ENCODE peak calls at places on chromosomes 5 and 9, in five cellular contexts. One of them, this sample, is unnamed.

GRCh38 chr5:76701298-76701697 is 14.6 kb upstream of the F2R start:
- DNase-seq in stomach: no peak
- DNase-seq in CD8-positive, alpha-beta T cell: no peak
- DNase-seq in GM23248: peak; percentile 51
- DNase-seq in endodermal cell: no peak
- DNase-seq in this sample: peak; percentile 82

GRCh38 chr5:137315534-137316345 is 183.4 kb downstream of the SPOCK1 start:
- DNase-seq in stomach: no peak
- DNase-seq in CD8-positive, alpha-beta T cell: no peak
- DNase-seq in GM23248: no peak
- DNase-seq in endodermal cell: peak; percentile 25
- DNase-seq in this sample: no peak

GRCh38 chr5:176743136-176743827 is 67.1 kb upstream of the UNC5A start:
- DNase-seq in stomach: no peak
- DNase-seq in CD8-positive, alpha-beta T cell: peak; percentile 43
- DNase-seq in GM23248: peak; percentile 8
- DNase-seq in endodermal cell: peak; percentile 80
- DNase-seq in this sample: no peak

GRCh38 chr5:61162832-61163567 is 732 bp upstream of the SMIM15 start:
- DNase-seq in stomach: no peak
- DNase-seq in CD8-positive, alpha-beta T cell: no peak
- DNase-seq in GM23248: peak; percentile 53
- DNase-seq in endodermal cell: no peak
- DNase-seq in this sample: peak; percentile 37

GRCh38 chr9:101397746-101398334 is 578 bp downstream of the MRPL50 start:
- DNase-seq in stomach: no peak
- DNase-seq in CD8-positive, alpha-beta T cell: no peak
- DNase-seq in GM23248: no peak
- DNase-seq in endodermal cell: no peak
- DNase-seq in this sample: no peak

GRCh38 chr5:5025774-5026406 is 114.2 kb upstream of the ADAMTS16 start:
- DNase-seq in stomach: no peak
- DNase-seq in CD8-positive, alpha-beta T cell: no peak
- DNase-seq in GM23248: no peak
- DNase-seq in endodermal cell: no peak
- DNase-seq in this sample: no peak

GRCh38 chr9:115969096-115969495 is 184.5 kb upstream of the PAPPA start:
- DNase-seq in stomach: no peak
- DNase-seq in CD8-positive, alpha-beta T cell: no peak
- DNase-seq in GM23248: no peak
- DNase-seq in endodermal cell: no peak
- DNase-seq in this sample: no peak

GRCh38 chr5:177300236-177300880 is 3.2 kb downstream of the RAB24 start:
- DNase-seq in stomach: peak; percentile 56
- DNase-seq in CD8-positive, alpha-beta T cell: no peak
- DNase-seq in GM23248: peak; percentile 70
- DNase-seq in endodermal cell: peak; percentile 77
- DNase-seq in this sample: no peak

GRCh38 chr5:133817456-133817855 is 151.0 kb downstream of the C5orf15 start:
- DNase-seq in stomach: no peak
- DNase-seq in CD8-positive, alpha-beta T cell: no peak
- DNase-seq in GM23248: no peak
- DNase-seq in endodermal cell: no peak
- DNase-seq in this sample: no peak

GRCh38 chr5:124596595-124597388 is 149.6 kb downstream of the ZNF608 start:
- DNase-seq in stomach: no peak
- DNase-seq in CD8-positive, alpha-beta T cell: no peak
- DNase-seq in GM23248: peak; percentile 80
- DNase-seq in endodermal cell: no peak
- DNase-seq in this sample: peak; percentile 86

GRCh38 chr9:127132375-127132774 is 9.9 kb upstream of the ANGPTL2 start:
- DNase-seq in stomach: peak; percentile 11
- DNase-seq in CD8-positive, alpha-beta T cell: no peak
- DNase-seq in GM23248: no peak
- DNase-seq in endodermal cell: peak; percentile 40
- DNase-seq in this sample: no peak

GRCh38 chr5:56481147-56481997 is 248.2 kb upstream of the ANKRD55 start:
- DNase-seq in stomach: peak; percentile 46
- DNase-seq in CD8-positive, alpha-beta T cell: peak; percentile 63
- DNase-seq in GM23248: peak; percentile 64
- DNase-seq in endodermal cell: peak; percentile 78
- DNase-seq in this sample: no peak

GRCh38 chr5:169980418-169981053 is at the start of gene INSYN2B:
- DNase-seq in stomach: peak; percentile 50
- DNase-seq in CD8-positive, alpha-beta T cell: no peak
- DNase-seq in GM23248: peak; percentile 92
- DNase-seq in endodermal cell: peak; percentile 96
- DNase-seq in this sample: no peak

GRCh38 chr5:62689599-62690368 is 111.2 kb downstream of the LRRC70 start:
- DNase-seq in stomach: no peak
- DNase-seq in CD8-positive, alpha-beta T cell: no peak
- DNase-seq in GM23248: peak; percentile 27
- DNase-seq in endodermal cell: no peak
- DNase-seq in this sample: no peak

GRCh38 chr5:96714450-96714849 is 52.3 kb downstream of the CAST start:
- DNase-seq in stomach: no peak
- DNase-seq in CD8-positive, alpha-beta T cell: no peak
- DNase-seq in GM23248: no peak
- DNase-seq in endodermal cell: no peak
- DNase-seq in this sample: no peak

GRCh38 chr5:17305024-17305423 is 87.6 kb downstream of the BASP1 start:
- DNase-seq in stomach: no peak
- DNase-seq in CD8-positive, alpha-beta T cell: no peak
- DNase-seq in GM23248: no peak
- DNase-seq in endodermal cell: no peak
- DNase-seq in this sample: no peak

GRCh38 chr5:17306726-17307091 is 89.3 kb downstream of the BASP1 start:
- DNase-seq in stomach: no peak
- DNase-seq in CD8-positive, alpha-beta T cell: no peak
- DNase-seq in GM23248: no peak
- DNase-seq in endodermal cell: no peak
- DNase-seq in this sample: no peak

GRCh38 chr5:17304282-17304681 is 86.9 kb downstream of the BASP1 start:
- DNase-seq in stomach: no peak
- DNase-seq in CD8-positive, alpha-beta T cell: no peak
- DNase-seq in GM23248: peak; percentile 19
- DNase-seq in endodermal cell: no peak
- DNase-seq in this sample: no peak

GRCh38 chr5:17308326-17309065 is 91.1 kb downstream of the BASP1 start:
- DNase-seq in stomach: no peak
- DNase-seq in CD8-positive, alpha-beta T cell: no peak
- DNase-seq in GM23248: peak; percentile 13
- DNase-seq in endodermal cell: no peak
- DNase-seq in this sample: no peak

GRCh38 chr5:17305964-17306725 is 88.7 kb downstream of the BASP1 start:
- DNase-seq in stomach: peak; percentile 70
- DNase-seq in CD8-positive, alpha-beta T cell: no peak
- DNase-seq in GM23248: peak; percentile 60
- DNase-seq in endodermal cell: peak; percentile 64
- DNase-seq in this sample: peak; percentile 64
- H3K27ac ChIP-seq in stomach: peak overlapping the region; percentile 66
- H3K27ac ChIP-seq in CD8-positive, alpha-beta T cell: no peak overlapping the region
- H3K27ac ChIP-seq in GM23248: no peak overlapping the region
- H3K27ac ChIP-seq in endodermal cell: no peak overlapping the region
- H3K27ac ChIP-seq in this sample: peak overlapping the region; percentile 80

GRCh38 chr9:31519011-31519410 is 865.4 kb upstream of the ACO1 start:
- DNase-seq in stomach: no peak
- DNase-seq in CD8-positive, alpha-beta T cell: no peak
- DNase-seq in GM23248: no peak
- DNase-seq in endodermal cell: peak; percentile 66
- DNase-seq in this sample: no peak

GRCh38 chr9:31519826-31520225 is 864.6 kb upstream of the ACO1 start:
- DNase-seq in stomach: no peak
- DNase-seq in CD8-positive, alpha-beta T cell: no peak
- DNase-seq in GM23248: no peak
- DNase-seq in endodermal cell: no peak
- DNase-seq in this sample: no peak

GRCh38 chr9:31519424-31519823 is 865.0 kb upstream of the ACO1 start:
- DNase-seq in stomach: no peak
- DNase-seq in CD8-positive, alpha-beta T cell: no peak
- DNase-seq in GM23248: no peak
- DNase-seq in endodermal cell: no peak
- DNase-seq in this sample: no peak

DNA sequence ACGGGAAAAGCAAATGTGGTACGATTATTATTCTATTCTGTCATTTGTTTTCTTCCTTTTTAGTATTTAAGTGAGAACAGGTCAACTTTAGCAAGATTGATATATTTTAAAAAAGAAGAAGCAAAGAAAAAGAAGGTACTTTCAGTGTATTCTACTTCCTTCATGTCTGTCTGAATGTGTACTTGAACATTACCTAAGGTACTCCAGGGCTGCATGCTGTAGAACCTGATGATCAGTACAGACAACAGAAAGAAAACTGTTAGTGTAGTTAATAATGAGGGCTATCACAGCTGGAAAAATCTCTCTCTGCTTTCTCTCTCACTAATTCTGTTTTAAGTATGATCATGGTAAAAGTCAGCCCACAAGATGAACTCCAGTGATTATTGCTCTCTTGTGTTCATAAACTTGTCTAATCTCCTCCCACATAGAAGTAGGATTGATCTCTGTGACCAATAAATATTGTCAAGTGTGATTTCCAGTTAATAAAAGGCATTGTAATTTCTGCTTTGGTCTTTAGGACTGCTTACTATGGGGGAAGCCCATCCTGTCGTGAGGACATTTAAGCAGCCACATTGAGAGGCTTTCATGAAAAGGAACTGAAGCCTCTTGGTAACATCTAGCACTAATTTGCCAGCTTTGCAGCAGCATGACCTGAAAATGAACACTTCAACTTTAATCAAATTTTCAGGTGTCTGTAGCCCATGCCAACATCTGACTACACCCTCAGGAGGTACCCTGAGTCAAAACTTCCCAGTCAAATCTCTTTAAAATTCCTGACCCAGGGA is 864.0 kb upstream of the ACO1 start:
- DNase-seq in stomach: no peak
- DNase-seq in CD8-positive, alpha-beta T cell: no peak
- DNase-seq in GM23248: no peak
- DNase-seq in endodermal cell: no peak
- DNase-seq in this sample: no peak
- H3K27ac ChIP-seq in stomach: no peak overlapping the region
- H3K27ac ChIP-seq in CD8-positive, alpha-beta T cell: no peak overlapping the region
- H3K27ac ChIP-seq in GM23248: no peak overlapping the region
- H3K27ac ChIP-seq in endodermal cell: no peak overlapping the region
- H3K27ac ChIP-seq in this sample: no peak overlapping the region

GRCh38 chr5:113325054-113325453 is 109.7 kb downstream of the TSSK1B start:
- DNase-seq in stomach: no peak
- DNase-seq in CD8-positive, alpha-beta T cell: no peak
- DNase-seq in GM23248: no peak
- DNase-seq in endodermal cell: no peak
- DNase-seq in this sample: no peak

GRCh38 chr5:113319256-113320053 is 115.3 kb downstream of the TSSK1B start:
- DNase-seq in stomach: no peak
- DNase-seq in CD8-positive, alpha-beta T cell: no peak
- DNase-seq in GM23248: no peak
- DNase-seq in endodermal cell: no peak
- DNase-seq in this sample: no peak

GRCh38 chr5:113320160-113320816 is 114.5 kb downstream of the TSSK1B start:
- DNase-seq in stomach: no peak
- DNase-seq in CD8-positive, alpha-beta T cell: no peak
- DNase-seq in GM23248: no peak
- DNase-seq in endodermal cell: no peak
- DNase-seq in this sample: no peak

DNA sequence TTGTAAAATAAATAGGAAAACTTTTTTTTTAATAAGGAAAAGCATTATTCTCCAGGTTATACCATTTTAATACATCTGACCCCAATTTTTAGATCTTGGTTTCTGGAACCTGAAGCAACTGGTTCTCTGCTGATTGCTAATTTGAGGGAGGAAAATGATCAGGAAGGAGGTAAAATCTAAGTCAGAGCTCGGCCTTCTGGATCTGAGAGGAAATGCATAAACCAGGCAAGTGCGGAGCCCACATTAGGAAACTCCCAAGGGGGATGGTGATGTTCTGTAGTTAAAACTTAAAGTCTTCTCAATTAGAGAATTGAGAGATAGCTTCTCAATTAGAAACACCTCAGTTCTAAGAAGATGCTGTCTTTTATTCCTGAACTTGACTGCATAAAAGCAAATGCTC is 113.5 kb downstream of the TSSK1B start:
- DNase-seq in stomach: no peak
- DNase-seq in CD8-positive, alpha-beta T cell: no peak
- DNase-seq in GM23248: no peak
- DNase-seq in endodermal cell: no peak
- DNase-seq in this sample: no peak
- H3K27ac ChIP-seq in stomach: no peak overlapping the region
- H3K27ac ChIP-seq in CD8-positive, alpha-beta T cell: no peak overlapping the region
- H3K27ac ChIP-seq in GM23248: no peak overlapping the region
- H3K27ac ChIP-seq in endodermal cell: no peak overlapping the region
- H3K27ac ChIP-seq in this sample: no peak overlapping the region

DNA sequence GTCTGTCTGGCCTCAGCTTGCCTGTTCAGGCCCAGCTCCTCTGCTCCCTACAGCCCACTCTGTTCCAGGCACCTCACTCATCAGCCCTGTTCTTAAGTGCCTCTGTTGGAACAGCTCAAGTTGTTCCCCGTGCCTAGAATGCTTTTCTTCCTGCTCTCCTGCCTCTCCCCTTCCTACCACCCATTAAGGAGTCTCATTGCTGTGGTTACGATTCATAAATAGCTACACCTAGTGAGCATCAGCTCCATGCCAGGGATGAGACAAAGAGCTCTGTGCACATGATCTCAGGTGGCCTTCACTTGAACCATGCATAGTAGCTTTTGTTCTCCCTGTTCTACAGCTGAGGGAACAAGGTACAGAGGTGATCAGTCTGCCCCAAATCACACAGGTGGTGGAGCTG is 54.3 kb downstream of the PSD2 start:
- DNase-seq in stomach: no peak
- DNase-seq in CD8-positive, alpha-beta T cell: no peak
- DNase-seq in GM23248: peak; percentile 32
- DNase-seq in endodermal cell: no peak
- DNase-seq in this sample: no peak
- H3K27ac ChIP-seq in stomach: no peak overlapping the region
- H3K27ac ChIP-seq in CD8-positive, alpha-beta T cell: no peak overlapping the region
- H3K27ac ChIP-seq in GM23248: no peak overlapping the region
- H3K27ac ChIP-seq in endodermal cell: no peak overlapping the region
- H3K27ac ChIP-seq in this sample: no peak overlapping the region

GRCh38 chr9:114377046-114377445 is 10.7 kb downstream of the AKNA start:
- DNase-seq in stomach: no peak
- DNase-seq in CD8-positive, alpha-beta T cell: no peak
- DNase-seq in GM23248: no peak
- DNase-seq in endodermal cell: no peak
- DNase-seq in this sample: no peak
- H3K27ac ChIP-seq in stomach: peak overlapping the region; percentile 83
- H3K27ac ChIP-seq in CD8-positive, alpha-beta T cell: peak overlapping the region; percentile 31
- H3K27ac ChIP-seq in GM23248: no peak overlapping the region
- H3K27ac ChIP-seq in endodermal cell: peak overlapping the region; percentile 17
- H3K27ac ChIP-seq in this sample: no peak overlapping the region

DNA sequence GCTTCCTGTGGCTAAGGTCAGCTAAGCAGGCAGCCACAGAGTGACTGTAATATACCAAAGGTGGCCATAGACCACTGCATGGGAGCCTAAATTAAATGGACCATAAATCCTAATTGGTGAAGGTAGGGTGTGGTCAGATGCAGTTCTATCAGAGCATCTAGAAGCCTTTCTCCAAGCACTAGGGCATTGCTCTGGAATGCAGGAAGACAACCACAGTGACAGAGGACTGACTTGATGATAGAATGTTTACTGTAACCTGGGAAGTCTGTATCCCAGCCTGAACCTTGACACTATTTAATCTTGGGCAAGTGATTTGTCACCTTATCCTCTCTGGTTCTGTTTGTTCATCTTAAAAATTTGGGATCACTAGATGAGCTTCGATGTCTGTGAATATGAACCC is 2.3 kb downstream of the FBXO38 start:
- DNase-seq in stomach: no peak
- DNase-seq in CD8-positive, alpha-beta T cell: no peak
- DNase-seq in GM23248: peak; percentile 43
- DNase-seq in endodermal cell: no peak
- DNase-seq in this sample: no peak
- H3K27ac ChIP-seq in stomach: no peak overlapping the region
- H3K27ac ChIP-seq in CD8-positive, alpha-beta T cell: no peak overlapping the region
- H3K27ac ChIP-seq in GM23248: peak overlapping the region; percentile 80
- H3K27ac ChIP-seq in endodermal cell: no peak overlapping the region
- H3K27ac ChIP-seq in this sample: no peak overlapping the region

This sample was measured in epithelial cell of prostate.